ENCODE peak calls at places on chromosomes 4 and X, in seven cellular contexts. B, U, A, K, R, X and D are unnamed samples.

GRCh38 chr4:110622841-110623709 is at the start of gene PITX2:
- DNase-seq in X (peak), U (no peak), B (no peak), A (peak), K (no peak), R (no peak), D (peak)

GRCh38 chr4:57020467-57021101 is 41.9 kb downstream of the POLR2B start:
- DNase-seq in X (no peak), B (no peak), A (no peak), R (no peak), U (no peak), K (no peak), D (no peak)

GRCh38 chr4:91092398-91092955 is 965.3 kb downstream of the CCSER1 start:
- DNase-seq in A (no peak), R (no peak), K (no peak), B (no peak), U (no peak), X (no peak), D (no peak)

GRCh38 chr4:3514221-3514780 is 17.9 kb downstream of the LRPAP1 start:
- DNase-seq in U (no peak), X (no peak), A (no peak), K (no peak), R (no peak), B (no peak), D (no peak)

GRCh38 chr4:103091601-103092223 is 7.9 kb downstream of the BDH2 start:
- DNase-seq in A (peak), B (peak), U (no peak), K (no peak), X (no peak), R (peak), D (peak)

GRCh38 chrX:24341795-24342194 is 18.6 kb upstream of the SUPT20HL1 start:
- DNase-seq in B (no peak), X (no peak), U (no peak), R (no peak), K (no peak), A (no peak), D (no peak)

GRCh38 chr4:65589331-65589730 is 81.0 kb downstream of the EPHA5 start:
- DNase-seq in X (no peak), R (no peak), B (no peak), K (no peak), A (no peak), U (no peak), D (no peak)

GRCh38 chr4:121061215-121061614 is 11.1 kb downstream of the NDNF start:
- DNase-seq in B (no peak), R (no peak), K (no peak), U (no peak), X (no peak), A (no peak), D (no peak)